ENCODE peak calls at places on chromosomes 4 and X, in five cellular contexts. E is germinal center, N is cardiac muscle cell, I is HS-27A, F is MV-4-11. X is an unnamed sample.

GRCh38 chrX:70082723-70083122 is 20.5 kb downstream of the OTUD6A start:
- DNase-seq in N (no peak), E (no peak), I (no peak), F (no peak), X (no peak)

GRCh38 chr4:3530051-3530450 is 2.2 kb downstream of the LRPAP1 start:
- DNase-seq in E (no peak), F (no peak), I (no peak), N (no peak), X (no peak)

GRCh38 chrX:133859336-133859735 is 126.1 kb downstream of the GPC3 start:
- DNase-seq in E (no peak), I (no peak), F (no peak), N (no peak), X (no peak)

GRCh38 chr4:159607824-159608223 is 504.9 kb downstream of the RAPGEF2 start:
- DNase-seq in I (no peak), N (peak; percentile 8), E (no peak), F (no peak), X (no peak)

GRCh38 chr4:154009191-154009590 is 220.3 kb upstream of the SFRP2 start:
- DNase-seq in F (no peak), E (no peak), N (no peak), I (no peak), X (no peak)

GRCh38 chr4:107312366-107312765 is 276.3 kb upstream of the DKK2 start:
- DNase-seq in I (no peak), F (no peak), E (no peak), N (no peak), X (no peak)

GRCh38 chr4:101419324-101420135 is 72.2 kb upstream of the PPP3CA start:
- DNase-seq in F (peak; percentile 88), N (peak; percentile 72), E (no peak), I (no peak), X (no peak)

GRCh38 chr4:69060651-69061308 is 35.5 kb upstream of the UGT2B7 start:
- DNase-seq in F (no peak), I (no peak), E (no peak), N (no peak), X (no peak)

GRCh38 chr4:2637956-2638552 is 101.6 kb downstream of the FAM193A start:
- DNase-seq in I (no peak), N (no peak), E (no peak), F (no peak), X (no peak)

GRCh38 chr4:114272226-114272625 is 292.8 kb upstream of the ARSJ start:
- DNase-seq in E (no peak), I (peak; percentile 77), N (peak; percentile 77), F (peak; percentile 53), X (peak; percentile 89)

GRCh38 chrX:27086221-27086620 is 376.9 kb downstream of the PPP4R3C start:
- DNase-seq in N (no peak), E (no peak), I (no peak), F (no peak), X (no peak)

GRCh38 chr4:83569967-83570366 is 34.1 kb downstream of the GPAT3 start:
- DNase-seq in N (no peak), I (no peak), E (peak; percentile 21), F (peak; percentile 97), X (no peak)

GRCh38 chr4:40316782-40317635 is 18.1 kb upstream of the CHRNA9 start:
- DNase-seq in E (peak; percentile 69), I (peak; percentile 43), N (peak; percentile 96), F (no peak), X (peak; percentile 96)

X was measured in fibroblast of the conjunctiva.